ENCODE peak calls at places on chromosomes 5 and 9, in four cellular contexts. P is MM.1S; G is right atrium auricular region; L is CD8-positive, alpha-beta T cell. C is an unnamed sample. For H3K4me1, the result is how much of the 10 kb centered on the place peaks cover.

GRCh38 chr5:149038336-149039075 is 24.4 kb downstream of the SH3TC2 start:
- DNase-seq in P (no peak), G (no peak), L (no peak), C (no peak)

GRCh38 chr9:86355814-86356213 is 1.6 kb upstream of the TUT7 start:
- DNase-seq in P (no peak), G (no peak), L (no peak), C (no peak)

GRCh38 chr5:66912787-66913186 is 283.8 kb downstream of the CD180 start:
- DNase-seq in P (peak), G (no peak), L (no peak), C (no peak)

GRCh38 chr9:95004452-95005275 is 278.2 kb downstream of the AOPEP start:
- DNase-seq in P (peak), G (no peak), L (no peak), C (no peak)

GRCh38 chr5:58182287-58182841 is 277.5 kb downstream of the PLK2 start:
- DNase-seq in P (no peak), G (no peak), L (no peak), C (no peak)

GRCh38 chr9:89410709-89411111 is 87.2 kb downstream of the SEMA4D start:
- DNase-seq in P (no peak), G (no peak), L (no peak), C (no peak)

GRCh38 chr9:127116088-127116726 is 6.2 kb downstream of the ANGPTL2 start:
- DNase-seq in P (no peak), G (no peak), L (no peak), C (no peak)

GRCh38 chr5:180862645-180863044 is 1.6 kb upstream of the ZFP62 start:
- DNase-seq in P (no peak), G (no peak), L (no peak), C (no peak)

GRCh38 chr5:94345257-94345656 is 273.1 kb downstream of the KIAA0825 start:
- DNase-seq in P (no peak), G (no peak), L (no peak), C (no peak)

GRCh38 chr9:90460220-90460619 is 182.4 kb downstream of the DIRAS2 start:
- DNase-seq in P (no peak), G (no peak), L (no peak), C (no peak)

GRCh38 chr9:133707065-133707760 is 30.9 kb downstream of the SARDH start:
- DNase-seq in P (no peak), G (peak), L (no peak), C (no peak)

GRCh38 chr9:100554935-100555401 is 22.9 kb upstream of the CAVIN4 start:
- DNase-seq in P (peak), G (no peak), L (no peak), C (no peak)

GRCh38 chr5:12848709-12849108 is 944.5 kb upstream of the CTNND2 start:
- DNase-seq in P (no peak), G (no peak), L (no peak), C (no peak)

GRCh38 chr5:32597046-32597629 is 11.8 kb downstream of the SUB1 start:
- DNase-seq in P (no peak), G (no peak), L (no peak), C (no peak)

GRCh38 chr5:2465383-2465782 is 286.1 kb downstream of the IRX2 start:
- DNase-seq in P (no peak), G (no peak), L (no peak), C (no peak)

GRCh38 chr5:86030753-86031152 is 587.0 kb upstream of the COX7C start:
- DNase-seq in P (peak), G (no peak), L (no peak), C (no peak)

GRCh38 chr9:127854169-127854833 is at the start of gene ENG:
- DNase-seq in P (no peak), G (peak), L (no peak), C (no peak)

GRCh38 chr5:80809451-80809850 is 150.7 kb upstream of the RASGRF2 start:
- DNase-seq in P (no peak), G (no peak), L (no peak), C (no peak)

GRCh38 chr5:170333161-170333909 is 35.8 kb upstream of the LCP2 start:
- DNase-seq in P (peak), G (no peak), L (peak), C (peak)

GRCh38 chr5:52359261-52359660 is 428.5 kb upstream of the ITGA1 start:
- DNase-seq in P (no peak), G (no peak), L (no peak), C (no peak)

GRCh38 chr9:4680178-4680535 is 788 bp downstream of the CDC37L1 start:
- DNase-seq in P (peak), G (no peak), L (no peak), C (no peak)

GRCh38 chr9:3909966-3910650 is 384.3 kb upstream of the RFX3 start:
- DNase-seq in P (no peak), G (no peak), L (no peak), C (no peak)

GRCh38 chr9:87872079-87872624 is 10.5 kb upstream of the SPATA31E1 start:
- DNase-seq in P (no peak), G (peak), L (no peak), C (no peak)

GRCh38 chr5:148268556-148268955 is at the start of gene SPINK13:
- DNase-seq in P (no peak), G (peak), L (no peak), C (no peak)

GRCh38 chr5:75021800-75022199 is 30.6 kb downstream of the GCNT4 start:
- DNase-seq in P (no peak), G (no peak), L (no peak), C (no peak)

GRCh38 chr5:33891731-33892418 is at the start of gene ADAMTS12:
- DNase-seq in P (no peak), G (no peak), L (no peak), C (no peak)

GRCh38 chr5:170704417-170705195 is 78.9 kb upstream of the GABRP start:
- DNase-seq in P (no peak), G (no peak), L (no peak), C (no peak)

GRCh38 chr5:140647042-140647341 is 438 bp downstream of the NDUFA2 start:
- DNase-seq in P (no peak), G (no peak), L (no peak), C (no peak)

GRCh38 chr9:131259432-131259885 is 16.9 kb downstream of the FAM78A start:
- DNase-seq in P (no peak), G (no peak), L (no peak), C (no peak)

GRCh38 chr5:160542281-160542680 is 120.6 kb downstream of the PTTG1 start:
- DNase-seq in P (no peak), G (no peak), L (no peak), C (no peak)

GRCh38 chr5:179791881-179792611 is 1.7 kb upstream of the LTC4S start:
- DNase-seq in P (no peak), G (no peak), L (no peak), C (no peak)

GRCh38 chr5:72661405-72661804 is 154.2 kb upstream of the ZNF366 start:
- DNase-seq in P (no peak), G (no peak), L (no peak), C (no peak)

GRCh38 chr9:131393622-131394463 is at the start of gene PRRC2B:
- DNase-seq in P (peak), G (peak), L (peak), C (peak)

GRCh38 chr9:129102095-129102525 is 8.5 kb downstream of the CRAT start:
- DNase-seq in P (no peak), G (no peak), L (no peak), C (no peak)

GRCh38 chr5:149437369-149438040 is 58.4 kb upstream of the IL17B start:
- DNase-seq in P (no peak), G (no peak), L (no peak), C (no peak)

GRCh38 chr5:3593771-3594513 is 1.7 kb upstream of the IRX1 start:
- DNase-seq in P (no peak), G (no peak), L (no peak), C (no peak)

GRCh38 chr9:99127372-99128132 is 22.6 kb downstream of the TGFBR1 start:
- DNase-seq in P (no peak), G (no peak), L (no peak), C (no peak)

GRCh38 chr9:99126312-99126711 is 21.4 kb downstream of the TGFBR1 start:
- DNase-seq in P (no peak), G (no peak), L (no peak), C (no peak)

GRCh38 chr9:99128133-99128406 is 23.2 kb downstream of the TGFBR1 start:
- DNase-seq in P (no peak), G (no peak), L (no peak), C (no peak)

GRCh38 chr9:99130069-99130468 is 25.2 kb downstream of the TGFBR1 start:
- DNase-seq in P (peak), G (no peak), L (no peak), C (no peak)

DNA sequence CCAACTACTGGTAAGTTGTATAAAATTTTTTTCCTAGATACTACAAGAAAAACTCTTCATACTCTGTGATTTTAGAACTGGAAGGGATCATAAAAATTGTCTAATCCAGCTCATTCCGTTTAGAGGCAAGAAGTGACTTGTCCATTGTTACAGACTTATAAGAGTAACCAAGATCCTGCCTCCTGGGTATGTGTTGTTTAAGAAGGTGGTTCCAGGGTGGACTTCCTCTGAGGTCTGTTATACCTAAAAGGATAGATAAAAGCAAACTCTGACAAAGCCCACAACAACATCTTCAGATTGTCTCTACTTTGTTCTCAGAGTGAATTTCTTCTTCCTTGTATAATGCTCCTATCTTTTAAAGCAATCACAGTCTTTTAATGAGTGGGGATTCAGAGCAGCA is 24.2 kb downstream of the TGFBR1 start:
- DNase-seq in P (no peak), G (no peak), L (no peak), C (no peak)
- H3K4me1 ChIP-seq in P (under half), G (under half), L (half or more), C (under half)

GRCh38 chr9:114694146-114694545 is 12.2 kb upstream of the TEX48 start:
- DNase-seq in P (no peak), G (no peak), L (no peak), C (no peak)

GRCh38 chr9:114691046-114691955 is 9.3 kb upstream of the TEX48 start:
- DNase-seq in P (no peak), G (no peak), L (peak), C (peak)

GRCh38 chr9:114694719-114695269 is 12.8 kb upstream of the TEX48 start:
- DNase-seq in P (peak), G (no peak), L (no peak), C (no peak)

GRCh38 chr9:114691956-114692295 is 9.9 kb upstream of the TEX48 start:
- DNase-seq in P (no peak), G (no peak), L (no peak), C (no peak)

DNA sequence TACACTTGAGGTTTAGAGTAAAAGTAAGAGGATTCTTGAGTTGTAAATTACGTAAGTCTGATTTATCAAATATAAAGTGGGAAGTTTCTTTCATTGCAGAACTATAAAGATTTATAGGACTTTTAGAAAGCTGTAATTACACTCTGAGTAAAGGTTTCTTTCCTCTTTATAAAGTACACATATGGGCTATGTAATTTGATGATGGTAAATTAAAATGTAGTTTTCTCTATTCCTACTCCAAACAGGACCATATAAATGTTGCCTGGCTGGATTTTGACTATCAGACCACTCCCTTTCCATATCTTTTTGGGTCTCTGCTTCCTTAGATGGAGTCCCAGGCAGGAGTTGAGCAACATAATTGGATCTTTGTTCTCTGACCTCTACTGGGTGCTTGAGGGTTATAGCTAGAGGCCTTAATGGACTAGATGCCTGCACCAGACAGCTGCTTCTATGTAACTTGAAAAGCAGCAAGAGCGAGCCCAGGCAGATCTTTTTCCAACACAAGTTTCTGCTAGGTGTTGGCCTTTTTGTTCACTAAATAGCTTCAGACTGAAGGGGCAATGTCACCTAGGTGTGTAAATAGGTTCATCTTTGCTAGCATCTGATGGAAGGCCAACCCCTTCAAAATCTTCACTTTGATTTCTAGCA is 11.4 kb upstream of the TEX48 start:
- DNase-seq in P (no peak), G (no peak), L (no peak), C (no peak)
- H3K27ac ChIP-seq in P (no peak), G (no peak), L (no peak), C (no peak)

GRCh38 chr5:53364098-53364497 is 116.3 kb upstream of the FST start:
- DNase-seq in P (no peak), G (no peak), L (no peak), C (no peak)
- H3K4me1 ChIP-seq in P (under half), G (under half), L (under half), C (under half)

GRCh38 chr5:132417461-132417860 is 48.0 kb downstream of the SLC22A5 start:
- DNase-seq in P (no peak), G (no peak), L (no peak), C (no peak)
- H3K27ac ChIP-seq in P (peak), G (peak), L (no peak), C (no peak)

DNA sequence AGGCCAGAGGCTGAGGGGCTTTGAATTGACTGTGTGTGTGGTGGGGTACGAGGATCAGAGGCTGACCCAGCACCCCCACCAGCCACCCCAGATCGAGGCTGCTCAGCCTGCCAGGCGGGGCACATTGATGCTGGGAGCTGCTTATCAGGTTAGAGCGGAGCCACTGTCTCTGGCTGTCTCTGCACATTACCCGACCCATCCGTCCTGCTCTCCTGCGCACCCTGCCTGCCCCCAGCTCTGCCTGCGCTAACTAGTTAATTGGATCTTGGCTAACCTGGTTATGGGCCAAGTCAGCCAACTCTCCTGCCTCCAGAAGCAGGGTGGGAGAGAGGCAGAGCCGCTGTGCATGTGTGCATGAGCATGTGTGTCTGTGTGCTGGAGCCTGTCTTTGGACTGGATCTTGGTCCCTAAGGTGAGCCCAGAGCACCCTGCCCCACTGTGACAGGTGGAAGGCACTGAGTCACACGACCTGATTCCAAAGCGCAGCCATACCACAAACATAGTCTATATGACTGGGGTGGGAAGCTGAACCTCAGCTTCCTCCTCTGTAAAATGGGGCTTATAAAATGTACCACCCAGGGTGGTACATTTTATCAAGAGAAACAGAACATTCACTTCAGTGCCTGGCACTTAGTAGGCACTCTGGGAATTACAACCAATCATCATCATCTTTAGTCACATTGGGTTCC is 39.7 kb downstream of the PCDH1 start:
- DNase-seq in P (no peak), G (no peak), L (no peak), C (no peak)
- H3K4me1 ChIP-seq in P (under half), G (under half), L (under half), C (under half)

GRCh38 chr5:131226899-131227298 is 37.0 kb upstream of the CDC42SE2 start:
- DNase-seq in P (no peak), G (no peak), L (no peak), C (no peak)
- H3K27ac ChIP-seq in P (no peak), G (no peak), L (no peak), C (no peak)

DNA sequence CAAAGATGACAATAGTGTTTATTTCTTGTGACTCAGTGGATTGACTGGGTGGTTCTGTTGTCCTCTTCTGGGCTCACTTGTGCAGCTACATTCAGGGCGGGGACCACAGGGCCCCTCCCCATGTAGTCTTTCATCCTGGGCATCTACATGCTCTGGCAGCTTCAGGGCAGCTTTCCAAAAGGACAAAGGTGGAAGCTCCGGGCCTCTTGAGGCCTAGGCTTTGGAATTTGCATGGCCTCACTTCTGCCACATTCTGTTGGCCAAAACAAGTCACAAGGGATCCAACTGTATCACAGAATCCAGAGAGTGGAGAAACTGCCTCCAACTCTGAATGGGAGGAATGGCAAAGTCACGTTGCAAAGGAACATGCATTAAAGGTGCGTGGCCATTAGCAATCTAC is 64.3 kb downstream of the ARHGAP26 start:
- DNase-seq in P (no peak), G (no peak), L (no peak), C (no peak)
- H3K4me1 ChIP-seq in P (under half), G (under half), L (under half), C (under half)

C was measured in effector memory CD4-positive, alpha-beta T cell.